ENCODE peak calls at places on chromosomes 5 and 9, in nine cellular contexts. B, K, L, P, Q, I, W, M and G are unnamed samples.

GRCh38 chr5:173881811-173882575 is 6.2 kb upstream of the CPEB4 start:
- DNase-seq in B (no peak), K (no peak), L (no peak), P (no peak), Q (no peak), I (no peak), W (no peak), M (no peak), G (no peak)

GRCh38 chr9:28001096-28001495 is 427.8 kb upstream of the C9orf72 start:
- DNase-seq in B (no peak), K (no peak), L (no peak), P (no peak), Q (no peak), I (no peak), W (no peak), M (no peak), G (no peak)

GRCh38 chr5:96904054-96904931 is 28.0 kb downstream of the ERAP2 start:
- DNase-seq in B (no peak), K (no peak), L (no peak), P (no peak), Q (no peak), I (no peak), W (no peak), M (peak), G (no peak)

GRCh38 chr5:91468643-91469422 is 85.7 kb upstream of the ARRDC3 start:
- DNase-seq in B (no peak), K (no peak), L (no peak), P (no peak), Q (no peak), I (no peak), W (no peak), M (peak), G (no peak)

GRCh38 chr9:91714020-91714721 is 235.9 kb downstream of the ROR2 start:
- DNase-seq in B (peak), K (peak), L (peak), P (peak), Q (no peak), I (peak), W (peak), M (peak), G (no peak)

GRCh38 chr5:115098041-115098702 is 71.5 kb downstream of the TRIM36 start:
- DNase-seq in B (peak), K (peak), L (peak), P (peak), Q (peak), I (no peak), W (peak), M (peak), G (peak)

GRCh38 chr9:36141288-36141687 is 4.8 kb downstream of the GLIPR2 start:
- DNase-seq in B (peak), K (no peak), L (peak), P (no peak), Q (no peak), I (no peak), W (peak), M (no peak), G (no peak)

GRCh38 chr5:31385774-31386537 is 145.9 kb downstream of the DROSHA start:
- DNase-seq in B (no peak), K (no peak), L (no peak), P (no peak), Q (peak), I (no peak), W (no peak), M (no peak), G (no peak)

DNA sequence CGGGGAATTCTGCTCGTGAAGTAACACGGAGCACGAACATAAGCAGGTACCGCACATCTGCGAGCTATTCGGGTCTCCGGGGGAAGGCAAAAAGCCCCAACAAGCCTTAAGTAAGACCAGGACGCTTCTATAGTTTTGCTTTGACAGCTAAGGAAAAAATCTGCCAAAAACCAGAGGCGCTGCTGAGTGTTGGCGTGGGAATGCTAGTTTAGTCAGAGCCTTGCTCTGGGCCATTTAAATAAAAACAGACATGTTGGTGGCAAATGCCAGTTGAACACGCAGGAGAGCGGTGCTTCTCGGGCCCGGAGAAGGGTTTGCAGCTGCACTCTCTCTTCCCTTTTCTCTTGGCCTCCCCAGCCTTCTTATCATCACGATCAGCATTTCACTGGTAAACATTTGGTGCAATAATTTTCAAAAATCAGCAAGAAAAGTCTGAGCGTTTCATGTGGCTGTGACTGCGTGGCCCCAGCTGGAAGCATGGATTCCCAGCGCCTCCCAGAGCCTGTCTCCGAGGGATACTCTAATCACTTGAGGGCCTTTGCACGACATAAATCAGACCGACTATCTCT is 6.4 kb upstream of the NOTCH1 start:
- DNase-seq in B (peak), K (no peak), L (no peak), P (no peak), Q (no peak), I (no peak), W (no peak), M (peak), G (peak)
- TF ChIP-seq CTCF in B (no peak), K (no peak), L (no peak), P (no peak), Q (no peak), I (no peak), W (no peak), M (no peak), G (no peak)

GRCh38 chr5:135462304-135462703 is 10.2 kb upstream of the TIFAB start:
- DNase-seq in B (peak), K (peak), L (peak), P (peak), Q (peak), I (no peak), W (peak), M (peak), G (peak)
- TF ChIP-seq CTCF in B (peak), K (peak), L (peak), P (peak), Q (peak), I (peak), W (peak), M (peak), G (peak)

GRCh38 chr5:179821298-179822058 is 773 bp downstream of the SQSTM1 start:
- DNase-seq in B (peak), K (peak), L (peak), P (peak), Q (peak), I (peak), W (peak), M (peak), G (peak)
- TF ChIP-seq CTCF in B (no peak), K (no peak), L (no peak), P (peak), Q (peak), I (no peak), W (peak), M (no peak), G (peak)

GRCh38 chr9:121700165-121700830 is 48.9 kb downstream of the DAB2IP start:
- DNase-seq in B (peak), K (no peak), L (peak), P (peak), Q (no peak), I (peak), W (peak), M (peak), G (no peak)
- TF ChIP-seq CTCF in B (peak), K (peak), L (peak), P (peak), Q (peak), I (peak), W (peak), M (peak), G (peak)

GRCh38 chr5:128304791-128305190 is 221.2 kb downstream of the SLC12A2 start:
- DNase-seq in B (no peak), K (no peak), L (no peak), P (no peak), Q (no peak), I (no peak), W (no peak), M (no peak), G (no peak)
- TF ChIP-seq CTCF in B (no peak), K (no peak), L (no peak), P (no peak), Q (no peak), I (no peak), W (no peak), M (no peak), G (no peak)

DNA sequence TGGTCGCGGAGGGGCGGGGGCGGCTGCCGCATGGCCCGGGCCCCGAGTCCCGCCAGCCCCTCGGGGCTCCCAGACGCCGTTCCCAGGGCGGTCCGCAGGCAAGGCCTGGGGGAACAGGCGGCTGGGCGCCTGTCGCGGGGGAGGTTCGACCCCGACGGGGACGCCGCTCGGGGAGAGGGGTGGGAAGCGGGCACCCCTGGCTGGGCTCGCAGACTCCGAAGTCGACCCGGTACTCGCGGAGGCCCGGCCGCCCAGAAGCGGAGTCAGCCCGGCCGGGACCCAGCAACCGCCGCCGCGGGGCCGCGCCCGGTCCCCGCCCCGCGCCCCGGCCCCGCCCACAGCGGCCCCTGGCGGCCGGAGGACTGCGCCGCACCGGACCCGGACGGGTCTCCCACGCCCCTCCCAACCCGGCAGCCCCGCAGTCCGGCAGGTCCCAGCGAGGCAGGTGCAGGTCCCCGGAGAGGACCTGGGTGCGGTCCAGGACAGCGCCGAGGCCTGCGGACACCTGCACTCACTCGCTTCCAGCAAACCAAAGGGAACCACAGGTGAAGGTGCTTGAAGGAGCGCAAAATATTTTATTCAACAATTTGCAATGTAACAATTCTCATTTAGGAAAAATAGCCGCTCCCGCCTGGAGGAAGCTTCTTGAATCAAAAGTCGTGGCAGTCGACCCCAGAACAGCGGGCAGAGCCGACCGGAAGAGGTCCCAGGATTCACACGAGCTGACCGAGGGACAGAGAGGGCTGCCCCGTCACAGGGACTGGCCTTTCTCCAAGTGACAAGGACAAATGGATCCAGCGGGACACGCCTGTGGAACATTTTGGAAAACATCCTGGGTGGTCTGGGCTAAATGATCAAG is at the start of gene INPP5E:
- DNase-seq in B (peak), K (peak), L (peak), P (peak), Q (peak), I (peak), W (peak), M (peak), G (peak)
- TF ChIP-seq CTCF in B (peak), K (peak), L (peak), P (peak), Q (peak), I (peak), W (peak), M (peak), G (peak)

GRCh38 chr5:82521431-82522051 is 243.4 kb upstream of the RPS23 start:
- DNase-seq in B (no peak), K (no peak), L (no peak), P (no peak), Q (peak), I (no peak), W (no peak), M (no peak), G (no peak)
- TF ChIP-seq CTCF in B (no peak), K (no peak), L (no peak), P (no peak), Q (peak), I (no peak), W (no peak), M (no peak), G (no peak)

DNA sequence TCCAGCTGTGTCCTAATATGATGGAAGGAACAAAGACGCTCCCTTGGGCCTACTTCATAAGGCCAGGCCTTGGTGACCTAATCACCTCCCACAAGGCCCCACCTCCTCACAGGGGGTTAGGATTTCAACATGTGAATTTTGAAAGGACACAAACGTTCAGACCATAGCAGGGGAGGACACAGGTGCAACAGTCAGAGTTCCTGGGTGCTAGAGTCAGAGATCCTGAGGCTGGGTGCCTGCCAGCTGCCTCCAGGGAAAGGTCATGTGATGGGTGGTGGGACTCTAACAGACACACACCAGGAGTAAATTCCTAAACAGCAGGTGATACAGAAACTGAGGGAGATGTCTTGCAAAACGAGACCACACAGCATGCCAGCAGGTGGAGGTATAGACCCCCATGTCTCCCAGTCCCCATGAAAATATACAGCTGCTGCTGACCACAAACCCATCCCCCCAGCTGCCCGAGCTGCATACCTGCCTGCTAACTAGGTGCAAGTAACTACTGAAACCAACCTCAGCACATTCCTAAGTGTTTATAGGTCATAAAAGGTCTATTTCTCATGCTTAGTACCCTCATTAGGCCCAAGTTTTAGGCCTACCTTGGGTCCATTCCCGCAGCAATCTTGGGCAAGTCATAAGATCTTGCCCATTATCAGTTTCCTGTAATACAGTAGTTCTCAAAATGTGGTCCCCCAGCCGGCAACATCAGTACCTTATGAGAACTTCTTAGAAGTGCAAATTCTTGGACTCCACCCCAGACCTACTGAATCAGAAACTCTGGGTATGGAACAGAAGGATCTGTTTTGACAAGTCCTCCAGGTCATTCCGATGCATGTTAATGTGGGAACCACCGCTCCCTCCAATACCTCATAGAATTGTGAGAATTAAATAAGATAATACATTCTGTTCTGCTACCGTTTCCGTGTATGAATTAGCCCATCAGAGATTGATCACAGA is 245.3 kb downstream of the ENC1 start:
- DNase-seq in B (no peak), K (no peak), L (no peak), P (no peak), Q (peak), I (no peak), W (peak), M (no peak), G (no peak)
- TF ChIP-seq CTCF in B (no peak), K (no peak), L (no peak), P (no peak), Q (peak), I (no peak), W (peak), M (no peak), G (peak)